ENCODE peak calls at places on chromosomes 6 and 20, in six cellular contexts. One of them, this sample, is unnamed.
A peak's percentile ranks its signal among the peaks of the same experiment; 100 is the strongest.

GRCh38 chr6:17015144-17015543 is 86.7 kb upstream of the STMND1 start:
- DNase-seq in nephron progenitor cell: no peak
- DNase-seq in fibroblast of mammary gland: peak; percentile 94
- DNase-seq in NCI-H1417: no peak
- DNase-seq in Right ventricle myocardium inferior: no peak
- DNase-seq in fibroblast of villous mesenchyme: peak; percentile 19
- DNase-seq in this sample: no peak

GRCh38 chr20:219290-220115 is 7.6 kb upstream of the DEFB129 start:
- DNase-seq in nephron progenitor cell: peak; percentile 14
- DNase-seq in fibroblast of mammary gland: peak; percentile 20
- DNase-seq in NCI-H1417: peak; percentile 11
- DNase-seq in Right ventricle myocardium inferior: no peak
- DNase-seq in fibroblast of villous mesenchyme: peak; percentile 28
- DNase-seq in this sample: peak; percentile 16

GRCh38 chr6:32669893-32670292 is 3.4 kb upstream of the HLA-DQB1 start:
- DNase-seq in nephron progenitor cell: no peak
- DNase-seq in fibroblast of mammary gland: no peak
- DNase-seq in NCI-H1417: no peak
- DNase-seq in Right ventricle myocardium inferior: no peak
- DNase-seq in fibroblast of villous mesenchyme: no peak
- DNase-seq in this sample: no peak

GRCh38 chr6:89951574-89952360 is 57.5 kb downstream of the GJA10 start:
- DNase-seq in nephron progenitor cell: peak; percentile 20
- DNase-seq in fibroblast of mammary gland: peak; percentile 33
- DNase-seq in NCI-H1417: peak; percentile 79
- DNase-seq in Right ventricle myocardium inferior: no peak
- DNase-seq in fibroblast of villous mesenchyme: no peak
- DNase-seq in this sample: peak; percentile 86

GRCh38 chr20:2172305-2173175 is 70.9 kb downstream of the STK35 start:
- DNase-seq in nephron progenitor cell: peak; percentile 81
- DNase-seq in fibroblast of mammary gland: peak; percentile 53
- DNase-seq in NCI-H1417: peak; percentile 65
- DNase-seq in Right ventricle myocardium inferior: peak; percentile 80
- DNase-seq in fibroblast of villous mesenchyme: peak; percentile 63
- DNase-seq in this sample: peak; percentile 46

GRCh38 chr20:32622585-32623468 is 37.7 kb upstream of the NOL4L start:
- DNase-seq in nephron progenitor cell: no peak
- DNase-seq in fibroblast of mammary gland: no peak
- DNase-seq in NCI-H1417: no peak
- DNase-seq in Right ventricle myocardium inferior: no peak
- DNase-seq in fibroblast of villous mesenchyme: no peak
- DNase-seq in this sample: no peak

GRCh38 chr20:63858393-63859165 is 2.7 kb upstream of the ABHD16B start:
- DNase-seq in nephron progenitor cell: peak; percentile 67
- DNase-seq in fibroblast of mammary gland: peak; percentile 64
- DNase-seq in NCI-H1417: no peak
- DNase-seq in Right ventricle myocardium inferior: no peak
- DNase-seq in fibroblast of villous mesenchyme: peak; percentile 79
- DNase-seq in this sample: peak; percentile 54

GRCh38 chr6:33904050-33904827 is 100.4 kb upstream of the MLN start:
- DNase-seq in nephron progenitor cell: peak; percentile 26
- DNase-seq in fibroblast of mammary gland: no peak
- DNase-seq in NCI-H1417: no peak
- DNase-seq in Right ventricle myocardium inferior: peak; percentile 77
- DNase-seq in fibroblast of villous mesenchyme: no peak
- DNase-seq in this sample: no peak

GRCh38 chr20:18005990-18006364 is 37.2 kb downstream of the MGME1 start:
- DNase-seq in nephron progenitor cell: no peak
- DNase-seq in fibroblast of mammary gland: no peak
- DNase-seq in NCI-H1417: no peak
- DNase-seq in Right ventricle myocardium inferior: no peak
- DNase-seq in fibroblast of villous mesenchyme: peak; percentile 5
- DNase-seq in this sample: peak; percentile 26

GRCh38 chr6:25596928-25597818 is 54.8 kb upstream of the SCGN start:
- DNase-seq in nephron progenitor cell: no peak
- DNase-seq in fibroblast of mammary gland: peak; percentile 21
- DNase-seq in NCI-H1417: no peak
- DNase-seq in Right ventricle myocardium inferior: no peak
- DNase-seq in fibroblast of villous mesenchyme: no peak
- DNase-seq in this sample: peak; percentile 2

GRCh38 chr20:59149678-59150504 is 13.7 kb upstream of the ZNF831 start:
- DNase-seq in nephron progenitor cell: peak; percentile 37
- DNase-seq in fibroblast of mammary gland: no peak
- DNase-seq in NCI-H1417: no peak
- DNase-seq in Right ventricle myocardium inferior: peak; percentile 66
- DNase-seq in fibroblast of villous mesenchyme: no peak
- DNase-seq in this sample: no peak

GRCh38 chr6:121366184-121366521 is 31.9 kb upstream of the TBC1D32 start:
- DNase-seq in nephron progenitor cell: no peak
- DNase-seq in fibroblast of mammary gland: no peak
- DNase-seq in NCI-H1417: no peak
- DNase-seq in Right ventricle myocardium inferior: no peak
- DNase-seq in fibroblast of villous mesenchyme: no peak
- DNase-seq in this sample: no peak

GRCh38 chr20:12093062-12093796 is 175.5 kb downstream of the BTBD3 start:
- DNase-seq in nephron progenitor cell: no peak
- DNase-seq in fibroblast of mammary gland: no peak
- DNase-seq in NCI-H1417: no peak
- DNase-seq in Right ventricle myocardium inferior: no peak
- DNase-seq in fibroblast of villous mesenchyme: no peak
- DNase-seq in this sample: no peak

GRCh38 chr6:110049696-110050465 is 71.8 kb downstream of the GPR6 start:
- DNase-seq in nephron progenitor cell: no peak
- DNase-seq in fibroblast of mammary gland: no peak
- DNase-seq in NCI-H1417: no peak
- DNase-seq in Right ventricle myocardium inferior: no peak
- DNase-seq in fibroblast of villous mesenchyme: no peak
- DNase-seq in this sample: no peak

GRCh38 chr6:6655805-6656251 is 67.3 kb downstream of the LY86 start:
- DNase-seq in nephron progenitor cell: no peak
- DNase-seq in fibroblast of mammary gland: no peak
- DNase-seq in NCI-H1417: no peak
- DNase-seq in Right ventricle myocardium inferior: no peak
- DNase-seq in fibroblast of villous mesenchyme: no peak
- DNase-seq in this sample: no peak

GRCh38 chr6:107082045-107082444 is 33.3 kb downstream of the BEND3 start:
- DNase-seq in nephron progenitor cell: no peak
- DNase-seq in fibroblast of mammary gland: peak; percentile 21
- DNase-seq in NCI-H1417: no peak
- DNase-seq in Right ventricle myocardium inferior: no peak
- DNase-seq in fibroblast of villous mesenchyme: peak; percentile 49
- DNase-seq in this sample: peak; percentile 36

GRCh38 chr6:155216312-155217028 is 47.3 kb upstream of the CLDN20 start:
- DNase-seq in nephron progenitor cell: peak; percentile 10
- DNase-seq in fibroblast of mammary gland: no peak
- DNase-seq in NCI-H1417: peak; percentile 92
- DNase-seq in Right ventricle myocardium inferior: no peak
- DNase-seq in fibroblast of villous mesenchyme: no peak
- DNase-seq in this sample: no peak

GRCh38 chr6:13766201-13766634 is 48.1 kb downstream of the MCUR1 start:
- DNase-seq in nephron progenitor cell: no peak
- DNase-seq in fibroblast of mammary gland: peak; percentile 70
- DNase-seq in NCI-H1417: no peak
- DNase-seq in Right ventricle myocardium inferior: no peak
- DNase-seq in fibroblast of villous mesenchyme: peak; percentile 56
- DNase-seq in this sample: peak; percentile 70

GRCh38 chr6:7697820-7698623 is 27.9 kb upstream of the BMP6 start:
- DNase-seq in nephron progenitor cell: no peak
- DNase-seq in fibroblast of mammary gland: peak; percentile 99
- DNase-seq in NCI-H1417: no peak
- DNase-seq in Right ventricle myocardium inferior: no peak
- DNase-seq in fibroblast of villous mesenchyme: peak; percentile 96
- DNase-seq in this sample: peak; percentile 94

GRCh38 chr20:57622579-57623381 is 2.6 kb upstream of the ZBP1 start:
- DNase-seq in nephron progenitor cell: peak; percentile 74
- DNase-seq in fibroblast of mammary gland: peak; percentile 62
- DNase-seq in NCI-H1417: peak; percentile 62
- DNase-seq in Right ventricle myocardium inferior: peak; percentile 78
- DNase-seq in fibroblast of villous mesenchyme: peak; percentile 19
- DNase-seq in this sample: peak; percentile 63

GRCh38 chr6:99296261-99296660 is 53.2 kb downstream of the FAXC start:
- DNase-seq in nephron progenitor cell: no peak
- DNase-seq in fibroblast of mammary gland: no peak
- DNase-seq in NCI-H1417: no peak
- DNase-seq in Right ventricle myocardium inferior: no peak
- DNase-seq in fibroblast of villous mesenchyme: no peak
- DNase-seq in this sample: no peak

GRCh38 chr6:50185006-50185405 is 135.3 kb upstream of the DEFB112 start:
- DNase-seq in nephron progenitor cell: no peak
- DNase-seq in fibroblast of mammary gland: peak; percentile 0
- DNase-seq in NCI-H1417: peak; percentile 1
- DNase-seq in Right ventricle myocardium inferior: no peak
- DNase-seq in fibroblast of villous mesenchyme: no peak
- DNase-seq in this sample: no peak

GRCh38 chr6:35718911-35719381 is 17.9 kb upstream of the ARMC12 start:
- DNase-seq in nephron progenitor cell: no peak
- DNase-seq in fibroblast of mammary gland: no peak
- DNase-seq in NCI-H1417: no peak
- DNase-seq in Right ventricle myocardium inferior: no peak
- DNase-seq in fibroblast of villous mesenchyme: no peak
- DNase-seq in this sample: no peak

GRCh38 chr20:2387180-2387577 is 6.5 kb downstream of the TGM6 start:
- DNase-seq in nephron progenitor cell: peak; percentile 65
- DNase-seq in fibroblast of mammary gland: peak; percentile 43
- DNase-seq in NCI-H1417: no peak
- DNase-seq in Right ventricle myocardium inferior: no peak
- DNase-seq in fibroblast of villous mesenchyme: peak; percentile 16
- DNase-seq in this sample: peak; percentile 11

GRCh38 chr20:62352402-62353288 is 14.5 kb downstream of the LAMA5 start:
- DNase-seq in nephron progenitor cell: no peak
- DNase-seq in fibroblast of mammary gland: peak; percentile 11
- DNase-seq in NCI-H1417: no peak
- DNase-seq in Right ventricle myocardium inferior: peak; percentile 85
- DNase-seq in fibroblast of villous mesenchyme: no peak
- DNase-seq in this sample: no peak

This sample was measured in iris pigment epithelial cell.